ENCODE peak calls at places on chromosomes 11 and 22, in five cellular contexts. One of them, this sample, is unnamed.

GRCh38 chr22:40637181-40638150 is 947 bp upstream of the MRTFA start:
- DNase-seq in Ammon's horn: peak
- DNase-seq in stimulated activated CD8-positive, alpha-beta memory T cell treated with anti-CD3 and anti-CD28 coated beads, Interleukin-15, amount 100 ng/mL, for 1 hour: peak
- DNase-seq in WTC11: peak
- DNase-seq in left ventricle myocardium inferior: peak
- DNase-seq in this sample: no peak

GRCh38 chr11:3926458-3927095 is 71.1 kb downstream of the STIM1 start:
- DNase-seq in Ammon's horn: no peak
- DNase-seq in stimulated activated CD8-positive, alpha-beta memory T cell treated with anti-CD3 and anti-CD28 coated beads, Interleukin-15, amount 100 ng/mL, for 1 hour: no peak
- DNase-seq in WTC11: no peak
- DNase-seq in left ventricle myocardium inferior: no peak
- DNase-seq in this sample: no peak

GRCh38 chr22:37148742-37149665 is 712 bp downstream of the IL2RB start:
- DNase-seq in Ammon's horn: no peak
- DNase-seq in stimulated activated CD8-positive, alpha-beta memory T cell treated with anti-CD3 and anti-CD28 coated beads, Interleukin-15, amount 100 ng/mL, for 1 hour: no peak
- DNase-seq in WTC11: no peak
- DNase-seq in left ventricle myocardium inferior: no peak
- DNase-seq in this sample: no peak

GRCh38 chr22:47017245-47017644 is 254.8 kb downstream of the TBC1D22A start:
- DNase-seq in Ammon's horn: no peak
- DNase-seq in stimulated activated CD8-positive, alpha-beta memory T cell treated with anti-CD3 and anti-CD28 coated beads, Interleukin-15, amount 100 ng/mL, for 1 hour: no peak
- DNase-seq in WTC11: no peak
- DNase-seq in left ventricle myocardium inferior: no peak
- DNase-seq in this sample: no peak

GRCh38 chr11:114079406-114080072 is 20.0 kb downstream of the ZBTB16 start:
- DNase-seq in Ammon's horn: no peak
- DNase-seq in stimulated activated CD8-positive, alpha-beta memory T cell treated with anti-CD3 and anti-CD28 coated beads, Interleukin-15, amount 100 ng/mL, for 1 hour: no peak
- DNase-seq in WTC11: no peak
- DNase-seq in left ventricle myocardium inferior: no peak
- DNase-seq in this sample: no peak

GRCh38 chr11:1934326-1935155 is 12.6 kb upstream of the MRPL23 start:
- DNase-seq in Ammon's horn: no peak
- DNase-seq in stimulated activated CD8-positive, alpha-beta memory T cell treated with anti-CD3 and anti-CD28 coated beads, Interleukin-15, amount 100 ng/mL, for 1 hour: no peak
- DNase-seq in WTC11: no peak
- DNase-seq in left ventricle myocardium inferior: no peak
- DNase-seq in this sample: peak

GRCh38 chr11:68841718-68842426 is at the start of gene CPT1A:
- DNase-seq in Ammon's horn: peak
- DNase-seq in stimulated activated CD8-positive, alpha-beta memory T cell treated with anti-CD3 and anti-CD28 coated beads, Interleukin-15, amount 100 ng/mL, for 1 hour: peak
- DNase-seq in WTC11: peak
- DNase-seq in left ventricle myocardium inferior: peak
- DNase-seq in this sample: peak

GRCh38 chr22:45069925-45070324 is 60.1 kb upstream of the PHF21B start:
- DNase-seq in Ammon's horn: no peak
- DNase-seq in stimulated activated CD8-positive, alpha-beta memory T cell treated with anti-CD3 and anti-CD28 coated beads, Interleukin-15, amount 100 ng/mL, for 1 hour: no peak
- DNase-seq in WTC11: no peak
- DNase-seq in left ventricle myocardium inferior: no peak
- DNase-seq in this sample: no peak

GRCh38 chr22:46023558-46023981 is 46.6 kb upstream of the WNT7B start:
- DNase-seq in Ammon's horn: no peak
- DNase-seq in stimulated activated CD8-positive, alpha-beta memory T cell treated with anti-CD3 and anti-CD28 coated beads, Interleukin-15, amount 100 ng/mL, for 1 hour: no peak
- DNase-seq in WTC11: peak
- DNase-seq in left ventricle myocardium inferior: peak
- DNase-seq in this sample: peak

GRCh38 chr11:61349189-61349751 is 12.4 kb downstream of the CYB561A3 start:
- DNase-seq in Ammon's horn: no peak
- DNase-seq in stimulated activated CD8-positive, alpha-beta memory T cell treated with anti-CD3 and anti-CD28 coated beads, Interleukin-15, amount 100 ng/mL, for 1 hour: no peak
- DNase-seq in WTC11: no peak
- DNase-seq in left ventricle myocardium inferior: no peak
- DNase-seq in this sample: no peak

GRCh38 chr11:1752907-1753425 is 2.6 kb upstream of the IFITM10 start:
- DNase-seq in Ammon's horn: no peak
- DNase-seq in stimulated activated CD8-positive, alpha-beta memory T cell treated with anti-CD3 and anti-CD28 coated beads, Interleukin-15, amount 100 ng/mL, for 1 hour: no peak
- DNase-seq in WTC11: no peak
- DNase-seq in left ventricle myocardium inferior: no peak
- DNase-seq in this sample: peak

GRCh38 chr11:94636388-94636787 is 69.2 kb downstream of the PIWIL4 start:
- DNase-seq in Ammon's horn: no peak
- DNase-seq in stimulated activated CD8-positive, alpha-beta memory T cell treated with anti-CD3 and anti-CD28 coated beads, Interleukin-15, amount 100 ng/mL, for 1 hour: no peak
- DNase-seq in WTC11: no peak
- DNase-seq in left ventricle myocardium inferior: no peak
- DNase-seq in this sample: no peak

GRCh38 chr11:69647761-69648497 is 7.0 kb downstream of the CCND1 start:
- DNase-seq in Ammon's horn: no peak
- DNase-seq in stimulated activated CD8-positive, alpha-beta memory T cell treated with anti-CD3 and anti-CD28 coated beads, Interleukin-15, amount 100 ng/mL, for 1 hour: no peak
- DNase-seq in WTC11: no peak
- DNase-seq in left ventricle myocardium inferior: no peak
- DNase-seq in this sample: peak

GRCh38 chr11:528815-529728 is 6.3 kb downstream of the HRAS start:
- DNase-seq in Ammon's horn: no peak
- DNase-seq in stimulated activated CD8-positive, alpha-beta memory T cell treated with anti-CD3 and anti-CD28 coated beads, Interleukin-15, amount 100 ng/mL, for 1 hour: no peak
- DNase-seq in WTC11: no peak
- DNase-seq in left ventricle myocardium inferior: no peak
- DNase-seq in this sample: peak

GRCh38 chr11:65434667-65435179 is 12.1 kb downstream of the NEAT1 start:
- DNase-seq in Ammon's horn: no peak
- DNase-seq in stimulated activated CD8-positive, alpha-beta memory T cell treated with anti-CD3 and anti-CD28 coated beads, Interleukin-15, amount 100 ng/mL, for 1 hour: no peak
- DNase-seq in WTC11: no peak
- DNase-seq in left ventricle myocardium inferior: no peak
- DNase-seq in this sample: no peak

GRCh38 chr11:69603978-69604524 is 36.9 kb upstream of the CCND1 start:
- DNase-seq in Ammon's horn: no peak
- DNase-seq in stimulated activated CD8-positive, alpha-beta memory T cell treated with anti-CD3 and anti-CD28 coated beads, Interleukin-15, amount 100 ng/mL, for 1 hour: no peak
- DNase-seq in WTC11: no peak
- DNase-seq in left ventricle myocardium inferior: no peak
- DNase-seq in this sample: no peak

This sample was measured in H7.